ENCODE peak calls at places on chromosomes 7 and 10, in eight cellular contexts. E is pulmonary artery endothelial cell; P is stimulated activated CD4-positive, alpha-beta T cell treated with anti-CD3 and anti-CD28 coated beads, Interleukin-2, amount 100 ng/mL, for 48 hours; Q is stimulated activated naive CD8-positive, alpha-beta T cell treated with anti-CD3 and anti-CD28 coated beads, Interleukin-15, Interleukin-2, amounts not matched to agents 100 U/mL and 50 U/mL, for 24 hours; T is kidney glomerular epithelial cell; L is A549; G is hypothalamus; M is neural crest cell. U is an unnamed sample.

GRCh38 chr7:40316176-40316575 is 181.4 kb downstream of the SUGCT start:
- DNase-seq in E (no peak), P (no peak), Q (no peak), T (no peak), L (no peak), G (no peak), M (no peak), U (no peak)

GRCh38 chr7:93890464-93891068 is at the start of gene TFPI2:
- DNase-seq in E (no peak), P (no peak), Q (peak), T (peak), L (peak), G (no peak), M (peak), U (no peak)

GRCh38 chr10:4234661-4235060 is 449.7 kb upstream of the KLF6 start:
- DNase-seq in E (no peak), P (no peak), Q (peak), T (no peak), L (no peak), G (no peak), M (no peak), U (peak)

GRCh38 chr10:132554991-132555647 is 17.5 kb downstream of the INPP5A start:
- DNase-seq in E (no peak), P (no peak), Q (peak), T (no peak), L (no peak), G (no peak), M (no peak), U (peak)

GRCh38 chr7:101792051-101792651 is 25.3 kb upstream of the CUX1 start:
- DNase-seq in E (no peak), P (no peak), Q (no peak), T (peak), L (no peak), G (no peak), M (no peak), U (no peak)

GRCh38 chr10:88082806-88083596 is 219.6 kb downstream of the PTEN start:
- DNase-seq in E (no peak), P (no peak), Q (no peak), T (no peak), L (no peak), G (no peak), M (no peak), U (no peak)

GRCh38 chr7:128148676-128149075 is 92.4 kb upstream of the LEP start:
- DNase-seq in E (no peak), P (no peak), Q (no peak), T (no peak), L (no peak), G (no peak), M (no peak), U (no peak)

GRCh38 chr7:87851242-87851641 is 24.9 kb downstream of the SLC25A40 start:
- DNase-seq in E (no peak), P (no peak), Q (no peak), T (no peak), L (no peak), G (no peak), M (no peak), U (no peak)

GRCh38 chr10:48493083-48493871 is 111.6 kb downstream of the ARHGAP22 start:
- DNase-seq in E (no peak), P (no peak), Q (no peak), T (no peak), L (no peak), G (no peak), M (no peak), U (no peak)

GRCh38 chr7:81767883-81768282 is 2.0 kb downstream of the HGF start:
- DNase-seq in E (no peak), P (no peak), Q (no peak), T (no peak), L (no peak), G (no peak), M (no peak), U (no peak)

GRCh38 chr10:88879754-88880286 is at the start of gene STAMBPL1:
- DNase-seq in E (no peak), P (peak), Q (peak), T (no peak), L (peak), G (no peak), M (no peak), U (no peak)

GRCh38 chr10:5888843-5889623 is 660 bp downstream of the ANKRD16 start:
- DNase-seq in E (no peak), P (peak), Q (peak), T (peak), L (no peak), G (no peak), M (peak), U (peak)

GRCh38 chr7:70719120-70719519 is 412.8 kb upstream of the GALNT17 start:
- DNase-seq in E (no peak), P (no peak), Q (no peak), T (no peak), L (no peak), G (no peak), M (no peak), U (no peak)